ENCODE peak calls at places on chromosomes 4 and X, in eight cellular contexts. H, Z, D, E, T, V, U and R are unnamed samples.

GRCh38 chr4:58261526-58261925 is 1151.3 kb upstream of the IGFBP7 start:
- DNase-seq in T (no peak), H (no peak), Z (no peak), D (no peak), U (no peak), V (no peak), E (no peak), R (no peak)

GRCh38 chrX:108036298-108036973 is 8.4 kb upstream of the VSIG1 start:
- DNase-seq in Z (no peak), U (no peak), V (no peak), E (no peak), H (no peak), T (peak; percentile 89), D (no peak), R (no peak)

GRCh38 chrX:41198410-41198809 is 113.2 kb downstream of the USP9X start:
- DNase-seq in D (no peak), T (no peak), Z (no peak), H (no peak), U (no peak), V (no peak), E (no peak), R (no peak)

GRCh38 chr4:5982156-5982973 is 35.9 kb downstream of the C4orf50 start:
- DNase-seq in U (no peak), D (no peak), H (no peak), E (no peak), T (no peak), Z (no peak), V (no peak), R (no peak)

GRCh38 chr4:22573198-22573597 is 57.3 kb upstream of the ADGRA3 start:
- DNase-seq in E (no peak), H (peak; percentile 75), Z (peak; percentile 71), D (no peak), U (peak; percentile 28), T (no peak), V (peak; percentile 42), R (peak; percentile 37)

GRCh38 chr4:88439161-88439760 is 17.7 kb upstream of the HERC5 start:
- DNase-seq in Z (no peak), V (no peak), D (no peak), U (no peak), E (no peak), T (no peak), H (no peak), R (no peak)

GRCh38 chr4:978957-979701 is 5.8 kb upstream of the DGKQ start:
- DNase-seq in T (no peak), E (no peak), V (no peak), D (no peak), U (no peak), Z (no peak), H (no peak), R (no peak)

GRCh38 chr4:117324851-117325491 is 239.6 kb upstream of the TRAM1L1 start:
- DNase-seq in D (no peak), Z (no peak), U (no peak), E (no peak), H (no peak), T (no peak), V (no peak), R (no peak)

GRCh38 chrX:10496345-10496965 is 123.9 kb downstream of the MID1 start:
- DNase-seq in H (no peak), V (no peak), T (no peak), D (no peak), Z (no peak), U (no peak), E (no peak), R (no peak)

GRCh38 chr4:84866295-84866694 is 100.2 kb downstream of the WDFY3 start:
- DNase-seq in H (no peak), E (no peak), T (no peak), V (no peak), Z (no peak), U (no peak), D (no peak), R (no peak)

DNA sequence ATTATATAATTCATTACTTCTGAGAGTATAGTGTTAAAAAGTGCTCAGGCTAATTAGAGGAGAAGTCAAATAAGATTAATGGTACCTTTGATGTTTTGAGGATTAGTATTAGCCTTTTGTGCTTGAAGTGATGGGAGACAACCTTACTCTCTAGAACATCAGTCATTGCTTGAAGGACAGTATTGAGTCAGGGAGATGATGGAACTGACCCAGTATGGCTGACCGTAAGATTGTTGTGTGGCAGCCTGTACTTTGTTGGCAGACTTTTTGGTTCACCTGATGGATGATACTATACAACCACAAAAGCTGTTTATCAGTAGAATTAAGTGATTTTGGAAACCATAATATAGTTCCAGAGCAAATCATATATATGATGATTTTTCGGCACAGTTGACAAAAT is 9.9 kb downstream of the OGT start:
- DNase-seq in U (no peak), Z (no peak), T (no peak), H (no peak), V (no peak), D (no peak), E (no peak), R (no peak)
- H3K4me3 ChIP-seq in U (no peak overlapping the region), Z (no peak overlapping the region), T (no peak overlapping the region), H (no peak overlapping the region), V (no peak overlapping the region), D (no peak overlapping the region), E (no peak overlapping the region), R (no peak overlapping the region)

GRCh38 chr4:83011779-83012630 is 1.4 kb upstream of the LIN54 start:
- DNase-seq in V (peak; percentile 40), H (peak; percentile 37), E (peak; percentile 80), T (no peak), D (no peak), Z (peak; percentile 49), U (peak; percentile 24), R (peak; percentile 9)

GRCh38 chr4:83013420-83013867 is 2.8 kb upstream of the LIN54 start:
- DNase-seq in Z (no peak), V (no peak), H (no peak), T (no peak), E (no peak), D (no peak), U (no peak), R (no peak)

GRCh38 chr4:83010522-83011318 is at the start of gene LIN54:
- DNase-seq in H (peak; percentile 88), U (peak; percentile 69), Z (peak; percentile 81), D (no peak), V (peak; percentile 87), E (peak; percentile 92), T (peak; percentile 61), R (peak; percentile 65)

GRCh38 chr4:83013931-83014330 is 3.3 kb upstream of the LIN54 start:
- DNase-seq in U (no peak), Z (no peak), E (no peak), D (no peak), V (no peak), H (no peak), T (no peak), R (no peak)

DNA sequence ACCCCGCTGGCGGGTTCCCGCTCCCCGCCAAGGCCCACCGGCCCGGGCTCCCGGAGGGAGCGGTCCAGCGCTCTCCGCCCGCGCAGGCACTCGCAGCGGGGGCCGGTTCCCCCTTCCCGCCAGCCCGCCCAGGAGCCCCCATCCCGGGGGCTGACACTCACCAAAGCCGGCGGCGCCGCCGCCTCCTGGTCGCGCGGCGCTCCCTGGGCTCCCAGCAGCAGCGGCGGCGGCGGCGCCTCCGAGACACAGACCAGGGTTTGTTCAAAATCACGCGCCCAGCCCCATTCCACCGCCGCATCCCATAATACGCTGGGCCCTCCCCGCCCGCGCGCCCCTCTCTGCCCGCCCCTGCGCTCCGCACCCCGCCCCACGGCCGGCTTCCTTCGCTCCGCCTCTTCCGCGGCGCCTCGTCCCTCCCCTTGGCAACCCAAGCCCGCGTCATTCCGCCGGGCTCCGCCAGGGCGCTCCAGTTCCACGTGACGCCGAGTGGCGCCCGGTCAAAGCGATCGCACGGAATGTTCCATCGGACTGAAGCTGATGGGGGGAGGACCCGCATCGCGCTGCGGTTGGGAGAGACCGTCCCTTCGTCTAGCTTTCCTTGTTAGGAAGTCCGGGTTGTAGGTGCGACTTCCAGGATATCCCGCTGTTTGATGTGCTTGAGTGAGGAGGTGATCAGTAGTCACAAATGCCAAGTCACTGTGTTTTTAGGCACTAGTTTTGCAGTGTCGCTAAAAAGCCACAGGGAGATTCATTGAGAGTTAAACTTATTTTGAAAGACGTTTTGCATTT is 2.2 kb upstream of the LIN54 start:
- DNase-seq in T (peak; percentile 79), E (peak; percentile 97), H (peak; percentile 99), Z (peak; percentile 97), V (peak; percentile 98), U (peak; percentile 96), D (peak; percentile 88), R (peak; percentile 93)
- TF ChIP-seq POLR2A in T (peak; percentile 69), E (no peak), H (peak; percentile 66), Z (no peak), V (peak; percentile 49), U (peak; percentile 45), D (peak; percentile 78), R (peak; percentile 93)

GRCh38 chr4:24800273-24800880 is 5.0 kb downstream of the SOD3 start:
- DNase-seq in E (no peak), D (no peak), U (no peak), V (no peak), H (no peak), T (no peak), Z (peak; percentile 29), R (no peak)

GRCh38 chr4:24798036-24798610 is 2.8 kb downstream of the SOD3 start:
- DNase-seq in U (no peak), T (no peak), D (no peak), Z (no peak), E (no peak), H (no peak), V (no peak), R (no peak)

GRCh38 chr4:24799196-24799543 is 3.8 kb downstream of the SOD3 start:
- DNase-seq in Z (no peak), H (no peak), T (no peak), E (no peak), D (no peak), U (no peak), V (no peak), R (no peak)

GRCh38 chr4:24801136-24801855 is 5.9 kb downstream of the SOD3 start:
- DNase-seq in T (no peak), H (no peak), U (no peak), Z (no peak), D (no peak), E (no peak), V (peak; percentile 53), R (no peak)

GRCh38 chr4:24799544-24800272 is 4.3 kb downstream of the SOD3 start:
- DNase-seq in T (no peak), H (no peak), V (no peak), Z (no peak), E (no peak), U (no peak), D (no peak), R (no peak)
- H3K4me3 ChIP-seq in T (no peak overlapping the region), H (no peak overlapping the region), V (peak overlapping the region; percentile 42), Z (peak overlapping the region; percentile 41), E (peak overlapping the region; percentile 33), U (peak overlapping the region; percentile 25), D (no peak overlapping the region), R (peak overlapping the region; percentile 36)

GRCh38 chrX:77788050-77788449 is 2.0 kb upstream of the ATRX start:
- DNase-seq in V (no peak), U (no peak), E (no peak), D (no peak), T (peak; percentile 66), H (no peak), Z (peak; percentile 14), R (no peak)
- TF ChIP-seq POLR2A in V (no peak), U (no peak), E (no peak), D (no peak), T (no peak), H (no peak), Z (no peak), R (no peak)